ENCODE peak calls at places on chromosome 20, in six cellular contexts. One of them, this sample, is unnamed. For H3K9me3, the result is how much of the 10 kb centered on the place peaks cover.

GRCh38 chr20:47318596-47319516 is 37.6 kb downstream of the ZMYND8 start:
- ATAC-seq in K562: peak
- ATAC-seq in HepG2: peak
- ATAC-seq in GM12878: no peak
- ATAC-seq in A549: peak
- ATAC-seq in upper lobe of left lung: peak
- ATAC-seq in this sample: peak

GRCh38 chr20:63857751-63858392 is 3.4 kb upstream of the ABHD16B start:
- ATAC-seq in upper lobe of left lung: peak
- ATAC-seq in K562: no peak
- ATAC-seq in HepG2: peak
- ATAC-seq in GM12878: no peak
- ATAC-seq in A549: peak
- ATAC-seq in this sample: no peak

GRCh38 chr20:13401596-13401995 is 180.5 kb downstream of the ISM1 start:
- ATAC-seq in GM12878: no peak
- ATAC-seq in K562: no peak
- ATAC-seq in HepG2: no peak
- ATAC-seq in upper lobe of left lung: no peak
- ATAC-seq in A549: no peak
- ATAC-seq in this sample: no peak

GRCh38 chr20:33441142-33441955 is 2.2 kb downstream of the SNTA1 start:
- ATAC-seq in HepG2: no peak
- ATAC-seq in GM12878: no peak
- ATAC-seq in A549: no peak
- ATAC-seq in upper lobe of left lung: no peak
- ATAC-seq in K562: no peak
- ATAC-seq in this sample: no peak

GRCh38 chr20:50668326-50668725 is 23.0 kb downstream of the RIPOR3 start:
- ATAC-seq in HepG2: no peak
- ATAC-seq in upper lobe of left lung: no peak
- ATAC-seq in GM12878: no peak
- ATAC-seq in A549: no peak
- ATAC-seq in K562: no peak
- ATAC-seq in this sample: no peak

GRCh38 chr20:42392417-42392816 is 774.2 kb upstream of the CHD6 start:
- ATAC-seq in HepG2: no peak
- ATAC-seq in GM12878: no peak
- ATAC-seq in upper lobe of left lung: peak
- ATAC-seq in A549: no peak
- ATAC-seq in K562: no peak
- ATAC-seq in this sample: peak

GRCh38 chr20:61253264-61253639 is 1.2 kb downstream of the CDH4 start:
- ATAC-seq in A549: peak
- ATAC-seq in upper lobe of left lung: peak
- ATAC-seq in K562: no peak
- ATAC-seq in GM12878: no peak
- ATAC-seq in HepG2: peak
- ATAC-seq in this sample: no peak

GRCh38 chr20:32763202-32763999 is 1.2 kb downstream of the DNMT3B start:
- ATAC-seq in A549: peak
- ATAC-seq in GM12878: peak
- ATAC-seq in upper lobe of left lung: peak
- ATAC-seq in HepG2: peak
- ATAC-seq in K562: peak
- ATAC-seq in this sample: no peak

GRCh38 chr20:62499758-62500236 is 24.0 kb upstream of the GATA5 start:
- ATAC-seq in GM12878: no peak
- ATAC-seq in upper lobe of left lung: no peak
- ATAC-seq in K562: peak
- ATAC-seq in A549: peak
- ATAC-seq in HepG2: no peak
- ATAC-seq in this sample: peak

GRCh38 chr20:36866681-36867485 is 9.1 kb upstream of the TLDC2 start:
- ATAC-seq in K562: no peak
- ATAC-seq in upper lobe of left lung: no peak
- ATAC-seq in A549: no peak
- ATAC-seq in GM12878: peak
- ATAC-seq in HepG2: no peak
- ATAC-seq in this sample: no peak

GRCh38 chr20:49519212-49519712 is 36.8 kb upstream of the KCNB1 start:
- ATAC-seq in K562: no peak
- ATAC-seq in HepG2: no peak
- ATAC-seq in upper lobe of left lung: no peak
- ATAC-seq in GM12878: no peak
- ATAC-seq in A549: no peak
- ATAC-seq in this sample: no peak

GRCh38 chr20:45229264-45230056 is 8.3 kb downstream of the SEMG2 start:
- ATAC-seq in upper lobe of left lung: no peak
- ATAC-seq in HepG2: peak
- ATAC-seq in GM12878: peak
- ATAC-seq in A549: peak
- ATAC-seq in K562: peak
- ATAC-seq in this sample: no peak

GRCh38 chr20:38059832-38060231 is 26.3 kb downstream of the RPRD1B start:
- ATAC-seq in upper lobe of left lung: no peak
- ATAC-seq in A549: peak
- ATAC-seq in HepG2: peak
- ATAC-seq in GM12878: no peak
- ATAC-seq in K562: no peak
- ATAC-seq in this sample: no peak

GRCh38 chr20:54063998-54064676 is 6.3 kb downstream of the BCAS1 start:
- ATAC-seq in K562: no peak
- ATAC-seq in A549: no peak
- ATAC-seq in HepG2: no peak
- ATAC-seq in upper lobe of left lung: no peak
- ATAC-seq in GM12878: peak
- ATAC-seq in this sample: no peak

GRCh38 chr20:20010639-20011500 is 6.3 kb upstream of the NAA20 start:
- ATAC-seq in GM12878: no peak
- ATAC-seq in A549: peak
- ATAC-seq in K562: no peak
- ATAC-seq in HepG2: peak
- ATAC-seq in upper lobe of left lung: peak
- ATAC-seq in this sample: peak

GRCh38 chr20:8790442-8791074 is 278.3 kb upstream of the PLCB4 start:
- ATAC-seq in A549: peak
- ATAC-seq in K562: no peak
- ATAC-seq in GM12878: peak
- ATAC-seq in HepG2: peak
- ATAC-seq in upper lobe of left lung: peak
- ATAC-seq in this sample: peak

GRCh38 chr20:38001173-38001875 is 31.9 kb downstream of the TTI1 start:
- ATAC-seq in K562: no peak
- ATAC-seq in upper lobe of left lung: no peak
- ATAC-seq in HepG2: no peak
- ATAC-seq in GM12878: no peak
- ATAC-seq in A549: peak
- ATAC-seq in this sample: no peak

GRCh38 chr20:49899551-49900383 is 15.6 kb downstream of the SPATA2 start:
- ATAC-seq in HepG2: peak
- ATAC-seq in upper lobe of left lung: no peak
- ATAC-seq in K562: peak
- ATAC-seq in GM12878: no peak
- ATAC-seq in A549: peak
- ATAC-seq in this sample: no peak

GRCh38 chr20:53186630-53187029 is 214.5 kb downstream of the TSHZ2 start:
- ATAC-seq in GM12878: no peak
- ATAC-seq in A549: no peak
- ATAC-seq in HepG2: no peak
- ATAC-seq in upper lobe of left lung: no peak
- ATAC-seq in K562: peak
- ATAC-seq in this sample: no peak

GRCh38 chr20:36645998-36646397 is at the start of gene SLA2:
- ATAC-seq in HepG2: no peak
- ATAC-seq in upper lobe of left lung: peak
- ATAC-seq in K562: no peak
- ATAC-seq in GM12878: peak
- ATAC-seq in A549: peak
- ATAC-seq in this sample: no peak

GRCh38 chr20:44746367-44747165 is 901 bp downstream of the KCNK15 start:
- ATAC-seq in A549: no peak
- ATAC-seq in K562: no peak
- ATAC-seq in upper lobe of left lung: no peak
- ATAC-seq in HepG2: no peak
- ATAC-seq in GM12878: no peak
- ATAC-seq in this sample: no peak

DNA sequence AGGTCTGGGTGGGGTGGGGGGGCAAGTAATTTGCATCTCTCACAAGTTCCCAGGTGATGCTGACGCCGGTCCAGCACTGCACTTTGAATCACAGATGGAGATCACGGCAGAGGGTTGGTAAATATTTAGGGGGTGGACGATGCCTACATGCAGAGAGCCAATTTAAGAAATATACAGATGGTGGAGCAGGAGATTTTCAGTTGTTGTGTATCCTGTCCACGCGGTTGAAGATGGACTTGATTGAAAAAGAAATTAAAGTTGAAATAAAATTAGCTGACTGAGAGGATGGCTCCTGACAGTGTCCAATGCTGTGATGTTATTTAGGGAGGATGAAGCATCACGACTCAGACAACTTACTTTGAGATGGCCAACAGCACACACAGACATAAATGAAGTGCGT is 74.6 kb downstream of the PHACTR3 start:
- ATAC-seq in HepG2: no peak
- ATAC-seq in upper lobe of left lung: no peak
- ATAC-seq in A549: no peak
- ATAC-seq in K562: no peak
- ATAC-seq in GM12878: no peak
- ATAC-seq in this sample: no peak
- H3K9me3 ChIP-seq in HepG2: under half
- H3K9me3 ChIP-seq in upper lobe of left lung: under half
- H3K9me3 ChIP-seq in A549: under half
- H3K9me3 ChIP-seq in K562: under half
- H3K9me3 ChIP-seq in GM12878: under half
- H3K9me3 ChIP-seq in this sample: under half

GRCh38 chr20:41336711-41337492 is 3.7 kb upstream of the LPIN3 start:
- ATAC-seq in upper lobe of left lung: no peak
- ATAC-seq in GM12878: no peak
- ATAC-seq in K562: no peak
- ATAC-seq in HepG2: no peak
- ATAC-seq in A549: no peak
- ATAC-seq in this sample: no peak

GRCh38 chr20:41340327-41341055 is at the start of gene LPIN3:
- ATAC-seq in HepG2: peak
- ATAC-seq in upper lobe of left lung: peak
- ATAC-seq in A549: peak
- ATAC-seq in K562: peak
- ATAC-seq in GM12878: peak
- ATAC-seq in this sample: peak

GRCh38 chr20:41342474-41343464 is 2.1 kb downstream of the LPIN3 start:
- ATAC-seq in A549: no peak
- ATAC-seq in HepG2: no peak
- ATAC-seq in upper lobe of left lung: no peak
- ATAC-seq in K562: no peak
- ATAC-seq in GM12878: no peak
- ATAC-seq in this sample: no peak

GRCh38 chr20:41335591-41335990 is 5.0 kb upstream of the LPIN3 start:
- ATAC-seq in upper lobe of left lung: no peak
- ATAC-seq in HepG2: no peak
- ATAC-seq in GM12878: no peak
- ATAC-seq in K562: no peak
- ATAC-seq in A549: no peak
- ATAC-seq in this sample: no peak

DNA sequence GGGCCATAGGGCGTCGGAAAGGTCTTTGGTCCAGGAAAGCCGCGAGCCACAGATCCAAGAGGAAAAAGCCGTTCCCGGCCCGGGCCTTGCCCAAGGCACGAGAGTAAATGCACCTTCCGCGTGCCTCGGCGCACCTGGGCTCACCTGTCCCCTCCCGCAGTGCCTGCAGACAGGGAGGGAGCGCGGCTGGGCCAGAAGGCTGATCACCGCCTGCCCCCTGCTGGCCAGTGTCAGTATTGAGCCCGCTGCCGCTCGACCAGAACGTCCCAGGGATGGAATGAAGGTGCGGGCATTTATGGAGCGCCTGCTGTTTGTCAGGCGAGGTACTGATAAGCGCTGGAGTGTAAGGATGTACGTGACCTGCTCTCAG is 679 bp upstream of the LPIN3 start:
- ATAC-seq in upper lobe of left lung: peak
- ATAC-seq in K562: peak
- ATAC-seq in A549: peak
- ATAC-seq in HepG2: peak
- ATAC-seq in GM12878: peak
- ATAC-seq in this sample: peak
- TF ChIP-seq EP300 in upper lobe of left lung: no peak
- TF ChIP-seq EP300 in K562: no peak
- TF ChIP-seq EP300 in A549: no peak
- TF ChIP-seq EP300 in HepG2: no peak
- TF ChIP-seq EP300 in GM12878: no peak
- TF ChIP-seq EP300 in this sample: no peak

GRCh38 chr20:59560588-59561227 is 43.6 kb upstream of the PHACTR3 start:
- ATAC-seq in K562: peak
- ATAC-seq in A549: peak
- ATAC-seq in HepG2: peak
- ATAC-seq in GM12878: peak
- ATAC-seq in upper lobe of left lung: peak
- ATAC-seq in this sample: no peak

GRCh38 chr20:59559024-59559817 is 45.1 kb upstream of the PHACTR3 start:
- ATAC-seq in HepG2: peak
- ATAC-seq in A549: no peak
- ATAC-seq in GM12878: no peak
- ATAC-seq in upper lobe of left lung: no peak
- ATAC-seq in K562: no peak
- ATAC-seq in this sample: no peak

GRCh38 chr20:59561228-59561605 is 43.1 kb upstream of the PHACTR3 start:
- ATAC-seq in GM12878: no peak
- ATAC-seq in upper lobe of left lung: no peak
- ATAC-seq in A549: no peak
- ATAC-seq in HepG2: no peak
- ATAC-seq in K562: no peak
- ATAC-seq in this sample: no peak

GRCh38 chr20:59561614-59562277 is 42.6 kb upstream of the PHACTR3 start:
- ATAC-seq in GM12878: no peak
- ATAC-seq in A549: no peak
- ATAC-seq in K562: no peak
- ATAC-seq in upper lobe of left lung: no peak
- ATAC-seq in HepG2: no peak
- ATAC-seq in this sample: no peak

DNA sequence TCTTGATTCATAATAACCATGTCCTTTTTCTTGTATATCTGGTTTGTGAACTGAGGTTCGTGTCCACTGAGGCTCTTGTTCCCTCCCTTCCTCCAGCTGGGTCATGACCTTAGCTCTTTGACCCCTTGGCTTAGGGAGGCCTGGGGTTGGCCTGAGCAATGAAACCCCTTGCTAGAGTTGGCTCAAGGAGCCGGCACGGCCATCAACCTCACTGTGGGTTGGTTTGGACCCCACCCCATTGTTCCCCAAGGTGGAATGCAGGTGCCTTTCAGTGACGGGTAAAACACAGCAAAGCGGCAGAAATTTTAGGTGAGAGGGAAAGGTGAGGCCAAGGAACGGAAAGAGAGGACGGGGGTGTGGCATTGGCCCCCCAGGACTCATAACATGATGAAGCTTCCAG is 44.5 kb upstream of the PHACTR3 start:
- ATAC-seq in A549: no peak
- ATAC-seq in GM12878: no peak
- ATAC-seq in K562: no peak
- ATAC-seq in HepG2: no peak
- ATAC-seq in upper lobe of left lung: no peak
- ATAC-seq in this sample: no peak
- H3K9me3 ChIP-seq in A549: under half
- H3K9me3 ChIP-seq in GM12878: under half
- H3K9me3 ChIP-seq in K562: under half
- H3K9me3 ChIP-seq in HepG2: under half
- H3K9me3 ChIP-seq in upper lobe of left lung: under half
- H3K9me3 ChIP-seq in this sample: under half

GRCh38 chr20:31603822-31604566 is 1.1 kb upstream of the ID1 start:
- ATAC-seq in GM12878: peak
- ATAC-seq in K562: peak
- ATAC-seq in upper lobe of left lung: peak
- ATAC-seq in HepG2: peak
- ATAC-seq in A549: peak
- ATAC-seq in this sample: peak
- TF ChIP-seq EP300 in GM12878: no peak
- TF ChIP-seq EP300 in K562: peak
- TF ChIP-seq EP300 in upper lobe of left lung: peak
- TF ChIP-seq EP300 in HepG2: peak
- TF ChIP-seq EP300 in A549: peak
- TF ChIP-seq EP300 in this sample: peak

This sample was measured in gastroesophageal sphincter.